ENCODE peak calls at places on chromosomes 7 and 10, in eight cellular contexts. Z, V, R, U, Q, T, S and W are unnamed samples. For H3K27me3, the result is how much of the 10 kb centered on the place peaks cover.

GRCh38 chr7:29771081-29771832 is 35.1 kb upstream of the WIPF3 start:
- DNase-seq in Z (no peak), V (no peak), R (no peak), U (no peak), Q (no peak), T (peak), S (peak), W (no peak)

GRCh38 chr10:49186613-49187012 is 1.6 kb downstream of the TMEM273 start:
- DNase-seq in Z (no peak), V (no peak), R (no peak), U (no peak), Q (no peak), T (no peak), S (no peak), W (no peak)

GRCh38 chr7:27214587-27214950 is 14.7 kb upstream of the HOXA13 start:
- DNase-seq in Z (no peak), V (no peak), R (no peak), U (no peak), Q (no peak), T (no peak), S (no peak), W (no peak)

GRCh38 chr10:90337316-90337715 is 520.5 kb downstream of the HTR7 start:
- DNase-seq in Z (no peak), V (no peak), R (peak), U (no peak), Q (no peak), T (no peak), S (no peak), W (no peak)

GRCh38 chr7:155861480-155861868 is 49.2 kb upstream of the SHH start:
- DNase-seq in Z (peak), V (no peak), R (peak), U (no peak), Q (peak), T (no peak), S (peak), W (no peak)

GRCh38 chr7:104791065-104791464 is 222.9 kb upstream of the KMT2E start:
- DNase-seq in Z (no peak), V (no peak), R (peak), U (no peak), Q (no peak), T (no peak), S (no peak), W (no peak)

GRCh38 chr10:123721441-123722049 is 55.4 kb downstream of the GPR26 start:
- DNase-seq in Z (no peak), V (no peak), R (no peak), U (no peak), Q (no peak), T (no peak), S (no peak), W (no peak)

GRCh38 chr10:103759100-103759781 is 96.1 kb downstream of the SH3PXD2A start:
- DNase-seq in Z (peak), V (peak), R (peak), U (no peak), Q (no peak), T (no peak), S (peak), W (no peak)

GRCh38 chr7:25305831-25306230 is 77.5 kb upstream of the NPVF start:
- DNase-seq in Z (no peak), V (no peak), R (peak), U (no peak), Q (no peak), T (no peak), S (no peak), W (no peak)

GRCh38 chr7:6564091-6564770 is 13.0 kb upstream of the GRID2IP start:
- DNase-seq in Z (no peak), V (no peak), R (no peak), U (no peak), Q (no peak), T (no peak), S (no peak), W (no peak)

GRCh38 chr7:129193892-129194291 is 5.5 kb downstream of the SMO start:
- DNase-seq in Z (no peak), V (no peak), R (no peak), U (no peak), Q (no peak), T (no peak), S (no peak), W (no peak)

GRCh38 chr10:677750-678661 is 11.5 kb downstream of the DIP2C start:
- DNase-seq in Z (no peak), V (no peak), R (no peak), U (no peak), Q (no peak), T (no peak), S (no peak), W (peak)

GRCh38 chr7:7639847-7640220 is 718 bp upstream of the UMAD1 start:
- DNase-seq in Z (peak), V (no peak), R (peak), U (no peak), Q (no peak), T (no peak), S (peak), W (no peak)

GRCh38 chr10:50554381-50554994 is 69.3 kb downstream of the SGMS1 start:
- DNase-seq in Z (no peak), V (no peak), R (no peak), U (no peak), Q (no peak), T (no peak), S (no peak), W (no peak)

GRCh38 chr10:50557130-50557682 is 66.5 kb downstream of the SGMS1 start:
- DNase-seq in Z (no peak), V (no peak), R (no peak), U (no peak), Q (no peak), T (no peak), S (no peak), W (no peak)

GRCh38 chr10:50552771-50553535 is 70.8 kb downstream of the SGMS1 start:
- DNase-seq in Z (peak), V (no peak), R (peak), U (no peak), Q (peak), T (no peak), S (no peak), W (no peak)

GRCh38 chr10:50556238-50557120 is 67.3 kb downstream of the SGMS1 start:
- DNase-seq in Z (no peak), V (no peak), R (no peak), U (no peak), Q (no peak), T (no peak), S (no peak), W (no peak)

GRCh38 chr10:50554995-50555568 is 68.7 kb downstream of the SGMS1 start:
- DNase-seq in Z (peak), V (no peak), R (no peak), U (no peak), Q (no peak), T (peak), S (no peak), W (no peak)
- TF ChIP-seq CTCF in Z (no peak), V (no peak), R (peak), U (no peak), Q (no peak), T (peak), S (no peak), W (no peak)

GRCh38 chr10:76558996-76559888 is 1078.4 kb downstream of the KCNMA1 start:
- DNase-seq in Z (peak), V (no peak), R (no peak), U (no peak), Q (no peak), T (no peak), S (peak), W (no peak)
- H3K27me3 ChIP-seq in Z (under half), V (under half), R (under half), U (under half), Q (under half), T (under half), S (under half), W (under half)

GRCh38 chr10:118712930-118713634 is 41.7 kb downstream of the CACUL1 start:
- DNase-seq in Z (no peak), V (no peak), R (no peak), U (no peak), Q (no peak), T (peak), S (no peak), W (no peak)
- TF ChIP-seq CTCF in Z (peak), V (no peak), R (no peak), U (peak), Q (no peak), T (peak), S (no peak), W (no peak)

GRCh38 chr10:117509573-117509972 is 33.0 kb upstream of the EMX2 start:
- DNase-seq in Z (no peak), V (no peak), R (no peak), U (no peak), Q (no peak), T (no peak), S (no peak), W (no peak)
- H3K27me3 ChIP-seq in Z (under half), V (under half), R (under half), U (under half), Q (under half), T (under half), S (under half), W (under half)

DNA sequence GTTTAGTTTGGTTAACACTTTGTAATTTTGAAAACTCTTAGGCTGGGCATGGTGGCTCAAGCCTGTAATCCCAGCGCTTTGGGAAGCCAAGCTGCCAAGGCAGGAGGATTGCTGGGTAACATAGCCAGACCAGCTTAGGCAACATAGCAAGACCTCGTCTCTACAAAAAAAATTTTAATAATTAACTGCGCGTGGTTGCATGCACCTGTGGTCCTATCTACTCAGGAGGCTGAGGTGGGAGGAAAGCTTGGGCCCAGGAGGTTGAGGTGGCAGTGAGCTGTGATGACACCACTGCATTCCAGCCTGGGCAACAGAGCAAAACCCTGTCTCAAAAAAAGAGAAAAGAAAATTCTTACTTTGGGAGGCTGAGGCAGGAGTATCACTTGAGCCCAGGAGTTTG is 18.2 kb downstream of the MYOZ1 start:
- DNase-seq in Z (no peak), V (no peak), R (no peak), U (no peak), Q (no peak), T (no peak), S (no peak), W (no peak)
- TF ChIP-seq CTCF in Z (no peak), V (no peak), R (no peak), U (no peak), Q (no peak), T (no peak), S (no peak), W (no peak)